ENCODE peak calls at places on chromosomes 2 and 18, in ten cellular contexts. G is Peyer's patch, M is colonic mucosa, E is cardiac muscle cell, B is GM23248, D is left lung, Z is A673, K is psoas muscle, O is hepatocyte, P is astrocyte. C is an unnamed sample.
A peak's percentile ranks its signal among the peaks of the same experiment; 100 is the strongest.

GRCh38 chr2:168717790-168718502 is 84.5 kb upstream of the NOSTRIN start:
- DNase-seq in G (no peak), M (no peak), E (no peak), B (no peak), D (no peak), Z (no peak), K (no peak), O (no peak), P (peak; percentile 52), C (no peak)

GRCh38 chr2:237217995-237218621 is 132.4 kb downstream of the COPS8 start:
- DNase-seq in G (no peak), M (no peak), E (no peak), B (peak; percentile 14), D (no peak), Z (peak; percentile 80), K (no peak), O (no peak), P (no peak), C (no peak)

GRCh38 chr2:38653380-38653714 is 12.6 kb upstream of the GALM start:
- DNase-seq in G (no peak), M (no peak), E (no peak), B (no peak), D (no peak), Z (no peak), K (no peak), O (no peak), P (no peak), C (no peak)

GRCh38 chr2:240237609-240238151 is 97.2 kb upstream of the OTOS start:
- DNase-seq in G (peak; percentile 38), M (peak; percentile 12), E (peak; percentile 62), B (peak; percentile 83), D (no peak), Z (no peak), K (peak; percentile 47), O (no peak), P (peak; percentile 79), C (no peak)

GRCh38 chr18:52339891-52340371 is at the start of gene DCC:
- DNase-seq in G (peak; percentile 45), M (peak; percentile 24), E (peak; percentile 49), B (peak; percentile 58), D (peak; percentile 55), Z (peak; percentile 98), K (no peak), O (peak; percentile 77), P (peak; percentile 58), C (no peak)

GRCh38 chr2:2840681-2841300 is 509.7 kb upstream of the MYT1L start:
- DNase-seq in G (no peak), M (no peak), E (no peak), B (no peak), D (no peak), Z (no peak), K (no peak), O (no peak), P (no peak), C (no peak)

GRCh38 chr2:233996436-233996835 is 54.1 kb upstream of the SPP2 start:
- DNase-seq in G (no peak), M (no peak), E (no peak), B (peak; percentile 70), D (no peak), Z (no peak), K (no peak), O (no peak), P (peak; percentile 16), C (no peak)

GRCh38 chr2:164903214-164903613 is 52.1 kb downstream of the SLC38A11 start:
- DNase-seq in G (no peak), M (no peak), E (peak; percentile 76), B (peak; percentile 56), D (no peak), Z (peak; percentile 56), K (no peak), O (no peak), P (peak; percentile 82), C (no peak)

GRCh38 chr2:55761024-55761423 is 67.4 kb upstream of the PNPT1 start:
- DNase-seq in G (no peak), M (no peak), E (peak; percentile 80), B (peak; percentile 34), D (no peak), Z (no peak), K (no peak), O (no peak), P (no peak), C (no peak)

GRCh38 chr18:45166341-45167108 is 448.8 kb upstream of the SLC14A2 start:
- DNase-seq in G (peak; percentile 69), M (peak; percentile 51), E (peak; percentile 81), B (peak; percentile 97), D (no peak), Z (no peak), K (peak; percentile 62), O (peak; percentile 40), P (peak; percentile 90), C (no peak)

GRCh38 chr2:73218298-73218697 is 4.3 kb downstream of the SMYD5 start:
- DNase-seq in G (no peak), M (no peak), E (peak; percentile 32), B (peak; percentile 74), D (no peak), Z (no peak), K (peak; percentile 65), O (peak; percentile 11), P (no peak), C (no peak)

GRCh38 chr2:69387770-69388481 is 899 bp upstream of the GFPT1 start:
- DNase-seq in G (no peak), M (no peak), E (no peak), B (no peak), D (no peak), Z (no peak), K (no peak), O (peak; percentile 34), P (no peak), C (no peak)

GRCh38 chr2:197805598-197806316 is 1.4 kb downstream of the PLCL1 start:
- DNase-seq in G (no peak), M (no peak), E (peak; percentile 44), B (peak; percentile 7), D (no peak), Z (no peak), K (no peak), O (no peak), P (no peak), C (no peak)

GRCh38 chr2:75870654-75871137 is 160.0 kb upstream of the GCFC2 start:
- DNase-seq in G (no peak), M (no peak), E (no peak), B (no peak), D (no peak), Z (no peak), K (no peak), O (no peak), P (no peak), C (no peak)

GRCh38 chr2:190781604-190782198 is 98.9 kb upstream of the GLS start:
- DNase-seq in G (peak; percentile 66), M (peak; percentile 65), E (peak; percentile 85), B (peak; percentile 79), D (no peak), Z (peak; percentile 75), K (no peak), O (peak; percentile 78), P (peak; percentile 29), C (peak; percentile 8)

GRCh38 chr2:205764502-205764815 is 82.2 kb downstream of the NRP2 start:
- DNase-seq in G (no peak), M (no peak), E (no peak), B (no peak), D (no peak), Z (no peak), K (no peak), O (no peak), P (no peak), C (no peak)

GRCh38 chr2:95296036-95296435 is 1.1 kb upstream of the KCNIP3 start:
- DNase-seq in G (no peak), M (no peak), E (no peak), B (no peak), D (no peak), Z (no peak), K (no peak), O (no peak), P (no peak), C (no peak)

GRCh38 chr2:40652155-40652554 is 200.3 kb upstream of the SLC8A1 start:
- DNase-seq in G (no peak), M (no peak), E (no peak), B (no peak), D (no peak), Z (no peak), K (no peak), O (no peak), P (no peak), C (no peak)

GRCh38 chr2:23480991-23481797 is 96.2 kb downstream of the KLHL29 start:
- DNase-seq in G (no peak), M (no peak), E (peak; percentile 83), B (peak; percentile 81), D (no peak), Z (peak; percentile 73), K (no peak), O (peak; percentile 70), P (peak; percentile 88), C (no peak)

DNA sequence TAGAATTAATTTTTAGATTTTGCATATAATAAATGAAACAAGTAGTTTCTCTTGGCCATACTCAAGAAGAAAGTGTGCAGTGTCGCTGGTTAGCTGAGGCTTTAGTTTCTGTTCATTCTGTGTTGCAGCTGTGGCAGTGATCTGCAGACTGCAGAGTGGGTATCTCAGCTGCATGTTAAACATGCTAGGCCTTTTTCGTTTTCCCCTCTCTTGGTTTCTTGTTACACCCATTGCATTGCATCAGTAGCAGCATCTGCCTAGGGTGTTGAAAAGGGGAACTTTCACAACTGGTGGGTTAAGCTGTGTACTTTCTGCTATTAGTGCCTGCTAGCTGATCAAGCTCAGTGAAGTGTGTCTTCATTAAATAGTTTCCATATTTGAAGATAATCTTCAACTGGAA is 51.3 kb downstream of the ACSL3 start:
- DNase-seq in G (peak; percentile 63), M (no peak), E (peak; percentile 77), B (peak; percentile 44), D (no peak), Z (peak; percentile 41), K (no peak), O (no peak), P (peak; percentile 16), C (no peak)
- H3K4me1 ChIP-seq in G (no peaks in the 10 kb centered on the region), M (no peaks in the 10 kb centered on the region), E (peaks cover 30% of the 10 kb centered on the region), B (peaks cover 35% of the 10 kb centered on the region), D (peaks cover 34% of the 10 kb centered on the region), Z (peaks cover 43% of the 10 kb centered on the region), K (peaks cover 31% of the 10 kb centered on the region), O (peaks cover 7% of the 10 kb centered on the region), P (peaks cover 3% of the 10 kb centered on the region), C (no peaks in the 10 kb centered on the region)

GRCh38 chr2:215695876-215696275 is 260.0 kb upstream of the FN1 start:
- DNase-seq in G (no peak), M (no peak), E (no peak), B (peak; percentile 26), D (no peak), Z (no peak), K (no peak), O (no peak), P (no peak), C (no peak)
- H3K27ac ChIP-seq in G (no peak overlapping the region), M (no peak overlapping the region), E (no peak overlapping the region), B (no peak overlapping the region), D (no peak overlapping the region), Z (no peak overlapping the region), K (no peak overlapping the region), O (peak overlapping the region; percentile 10), P (no peak overlapping the region), C (no peak overlapping the region)

GRCh38 chr18:78778651-78779050 is 201.0 kb upstream of the SALL3 start:
- DNase-seq in G (peak; percentile 19), M (no peak), E (no peak), B (no peak), D (peak; percentile 39), Z (no peak), K (no peak), O (no peak), P (no peak), C (no peak)
- H3K9me3 ChIP-seq in G (no peaks in the 10 kb centered on the region), M (no peaks in the 10 kb centered on the region), E (no peaks in the 10 kb centered on the region), B (no peaks in the 10 kb centered on the region), D (no peaks in the 10 kb centered on the region), Z (no peaks in the 10 kb centered on the region), K (no peaks in the 10 kb centered on the region), O (no peaks in the 10 kb centered on the region), P (peaks cover 2% of the 10 kb centered on the region), C (no peaks in the 10 kb centered on the region)

GRCh38 chr2:10400568-10400977 is 47.6 kb downstream of the ODC1 start:
- DNase-seq in G (no peak), M (peak; percentile 38), E (no peak), B (no peak), D (peak; percentile 86), Z (no peak), K (no peak), O (no peak), P (no peak), C (no peak)
- H3K4me1 ChIP-seq in G (peaks cover 14% of the 10 kb centered on the region), M (peaks cover 15% of the 10 kb centered on the region), E (no peaks in the 10 kb centered on the region), B (peaks cover 36% of the 10 kb centered on the region), D (peaks cover 85% of the 10 kb centered on the region), Z (no peaks in the 10 kb centered on the region), K (peaks cover 17% of the 10 kb centered on the region), O (peaks cover 16% of the 10 kb centered on the region), P (peaks cover 25% of the 10 kb centered on the region), C (peaks cover 13% of the 10 kb centered on the region)

C was measured in effector memory CD4-positive, alpha-beta T cell.